ENCODE peak calls at places on chromosome 18, in eight cellular contexts. G is fibroblast of the aortic adventitia, E is mucosa of descending colon, M is uterus, U is right lobe of liver, T is tibial artery, H is breast epithelium, D is ovary. R is an unnamed sample.

GRCh38 chr18:24060644-24061043 is 46.1 kb downstream of the TTC39C start:
- DNase-seq in G (peak), E (no peak), M (no peak), U (no peak), T (no peak), H (no peak), D (no peak), R (peak)

GRCh38 chr18:61754039-61754583 is 138.7 kb downstream of the RNF152 start:
- DNase-seq in G (no peak), E (no peak), M (no peak), U (peak), T (no peak), H (no peak), D (no peak), R (no peak)

GRCh38 chr18:62588217-62588616 is 65.4 kb downstream of the ZCCHC2 start:
- DNase-seq in G (no peak), E (no peak), M (no peak), U (no peak), T (no peak), H (no peak), D (no peak), R (no peak)

GRCh38 chr18:31373641-31374040 is 2.9 kb upstream of the DSG4 start:
- DNase-seq in G (no peak), E (no peak), M (no peak), U (no peak), T (no peak), H (no peak), D (no peak), R (no peak)

GRCh38 chr18:2821695-2822094 is 25.1 kb upstream of the EMILIN2 start:
- DNase-seq in G (no peak), E (no peak), M (no peak), U (no peak), T (no peak), H (no peak), D (no peak), R (no peak)

GRCh38 chr18:30903566-30903965 is 139.0 kb downstream of the DSC3 start:
- DNase-seq in G (no peak), E (no peak), M (no peak), U (no peak), T (no peak), H (no peak), D (no peak), R (peak)

GRCh38 chr18:30358545-30358944 is 684.0 kb downstream of the DSC3 start:
- DNase-seq in G (peak), E (no peak), M (no peak), U (no peak), T (no peak), H (no peak), D (no peak), R (peak)

GRCh38 chr18:62521588-62521987 is 1.2 kb upstream of the ZCCHC2 start:
- DNase-seq in G (no peak), E (no peak), M (no peak), U (no peak), T (no peak), H (no peak), D (no peak), R (no peak)

GRCh38 chr18:22032392-22032961 is 136.9 kb upstream of the GATA6 start:
- DNase-seq in G (peak), E (no peak), M (peak), U (no peak), T (no peak), H (no peak), D (no peak), R (peak)

GRCh38 chr18:67232406-67232805 is 284.1 kb downstream of the DSEL start:
- DNase-seq in G (peak), E (no peak), M (no peak), U (no peak), T (no peak), H (no peak), D (no peak), R (peak)

GRCh38 chr18:26547302-26548143 is 830 bp downstream of the KCTD1 start:
- DNase-seq in G (peak), E (peak), M (peak), U (peak), T (peak), H (peak), D (peak), R (peak)

GRCh38 chr18:67239826-67240225 is 276.7 kb downstream of the DSEL start:
- DNase-seq in G (no peak), E (no peak), M (no peak), U (no peak), T (no peak), H (no peak), D (no peak), R (no peak)

GRCh38 chr18:3261393-3262233 is at the start of gene MYL12B:
- DNase-seq in G (peak), E (peak), M (peak), U (peak), T (peak), H (peak), D (peak), R (peak)

GRCh38 chr18:78647018-78647417 is 332.6 kb upstream of the SALL3 start:
- DNase-seq in G (no peak), E (no peak), M (no peak), U (no peak), T (no peak), H (no peak), D (no peak), R (no peak)

GRCh38 chr18:21187886-21188285 is 54.1 kb upstream of the GREB1L start:
- DNase-seq in G (no peak), E (no peak), M (no peak), U (no peak), T (no peak), H (no peak), D (no peak), R (no peak)

GRCh38 chr18:27839141-27839540 is 337.8 kb downstream of the CDH2 start:
- DNase-seq in G (peak), E (no peak), M (no peak), U (no peak), T (no peak), H (no peak), D (no peak), R (peak)

GRCh38 chr18:9731380-9731779 is 23.3 kb downstream of the RAB31 start:
- DNase-seq in G (peak), E (no peak), M (peak), U (peak), T (no peak), H (no peak), D (no peak), R (peak)

GRCh38 chr18:31970617-31971016 is 27.7 kb upstream of the TRAPPC8 start:
- DNase-seq in G (no peak), E (no peak), M (no peak), U (no peak), T (no peak), H (no peak), D (no peak), R (no peak)

GRCh38 chr18:58624011-58624410 is 4.9 kb downstream of the ALPK2 start:
- DNase-seq in G (peak), E (no peak), M (no peak), U (no peak), T (no peak), H (no peak), D (no peak), R (no peak)

GRCh38 chr18:36786686-36787085 is 42.1 kb downstream of the TPGS2 start:
- DNase-seq in G (peak), E (no peak), M (peak), U (no peak), T (peak), H (peak), D (peak), R (peak)

GRCh38 chr18:7272268-7273049 is 41.6 kb downstream of the LRRC30 start:
- DNase-seq in G (peak), E (peak), M (peak), U (peak), T (peak), H (peak), D (peak), R (peak)

GRCh38 chr18:35571138-35571537 is 10.4 kb upstream of the GALNT1 start:
- DNase-seq in G (no peak), E (no peak), M (no peak), U (no peak), T (no peak), H (no peak), D (no peak), R (peak)

GRCh38 chr18:45738660-45739059 is 14.7 kb downstream of the SLC14A1 start:
- DNase-seq in G (no peak), E (no peak), M (no peak), U (no peak), T (no peak), H (no peak), D (no peak), R (no peak)

GRCh38 chr18:76529433-76529811 is 34.4 kb upstream of the ZNF516 start:
- DNase-seq in G (no peak), E (no peak), M (no peak), U (no peak), T (no peak), H (no peak), D (no peak), R (no peak)
- H3K4me3 ChIP-seq in G (no peak), E (no peak), M (peak), U (no peak), T (no peak), H (peak), D (peak), R (peak)

DNA sequence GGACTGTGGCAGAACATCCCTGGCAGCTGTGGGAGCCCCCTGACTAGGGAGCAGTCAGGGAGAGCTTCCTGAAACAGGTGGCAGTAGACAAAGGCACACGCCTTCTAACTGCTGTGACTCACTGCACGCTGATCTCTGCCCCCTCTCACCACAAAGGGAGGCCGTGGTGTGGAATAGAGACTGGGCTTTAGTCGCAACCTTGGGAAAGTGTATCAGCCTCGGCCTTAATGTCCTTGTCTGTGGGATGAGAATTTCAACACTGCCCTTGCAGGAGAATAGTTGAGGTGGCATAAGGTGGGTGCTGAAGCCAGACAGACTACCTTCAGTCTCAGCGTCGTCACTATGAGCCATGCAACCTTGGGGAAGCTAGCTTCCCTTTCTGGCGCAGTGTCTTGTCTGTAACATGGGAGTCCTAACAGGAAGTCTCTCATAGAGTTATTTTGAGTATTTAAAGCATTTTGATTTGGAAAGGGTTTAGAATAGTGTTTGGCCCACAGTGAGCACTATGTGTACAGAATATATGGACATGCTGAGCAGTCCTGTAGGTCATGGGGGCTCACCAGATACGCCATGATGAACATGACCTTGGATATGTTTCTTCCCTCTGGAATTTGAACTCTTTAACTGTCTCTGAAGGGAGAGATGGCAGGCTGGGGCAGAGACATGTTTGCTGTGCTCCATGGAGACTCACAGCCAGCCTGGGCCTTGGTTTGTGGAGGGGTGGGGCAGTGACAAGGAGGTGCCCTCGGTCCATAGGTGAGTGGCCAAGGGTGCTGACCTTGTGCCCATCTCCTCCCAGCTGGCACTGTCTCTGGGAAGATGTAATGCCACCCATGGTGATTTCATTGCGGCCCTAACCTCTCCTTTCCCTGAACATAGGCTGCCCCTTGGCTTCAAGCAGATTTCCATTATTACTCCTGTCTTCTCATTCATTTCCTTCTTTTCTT is 29.5 kb upstream of the SMAD7 start:
- DNase-seq in G (no peak), E (no peak), M (no peak), U (no peak), T (no peak), H (no peak), D (no peak), R (no peak)
- TF ChIP-seq CTCF in G (no peak), E (no peak), M (no peak), U (no peak), T (no peak), H (no peak), D (no peak), R (no peak)

GRCh38 chr18:51044928-51045587 is 15.0 kb downstream of the SMAD4 start:
- DNase-seq in G (no peak), E (no peak), M (no peak), U (no peak), T (no peak), H (no peak), D (no peak), R (no peak)
- H3K4me3 ChIP-seq in G (no peak), E (no peak), M (no peak), U (peak), T (no peak), H (no peak), D (no peak), R (no peak)

DNA sequence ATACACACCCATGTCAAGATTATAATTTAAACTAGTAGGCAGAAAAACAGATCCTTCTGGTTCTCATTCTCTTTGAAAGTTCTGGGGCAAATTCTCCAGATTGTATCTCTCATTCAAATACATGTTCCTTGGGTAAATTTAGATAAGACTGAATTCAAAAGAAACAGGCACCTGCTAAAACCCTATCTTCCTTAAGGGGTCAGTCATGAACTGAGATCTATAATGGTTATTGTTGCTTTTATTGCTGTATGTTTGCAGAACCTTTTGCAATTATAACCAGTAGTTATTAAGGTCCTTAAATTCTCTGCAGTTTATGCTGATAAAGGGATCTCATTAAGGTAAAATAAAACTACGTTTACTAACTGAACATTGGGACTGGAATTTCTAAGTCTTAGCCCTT is 83.5 kb downstream of the MYO5B start:
- DNase-seq in G (no peak), E (no peak), M (no peak), U (no peak), T (no peak), H (no peak), D (no peak), R (no peak)
- TF ChIP-seq CTCF in G (no peak), E (peak), M (no peak), U (no peak), T (no peak), H (no peak), D (no peak), R (peak)

GRCh38 chr18:79980585-79980984 is 7.8 kb downstream of the TXNL4A start:
- DNase-seq in G (no peak), E (no peak), M (no peak), U (no peak), T (no peak), H (no peak), D (no peak), R (no peak)

GRCh38 chr18:79985172-79985571 is 3.2 kb downstream of the TXNL4A start:
- DNase-seq in G (no peak), E (no peak), M (no peak), U (no peak), T (no peak), H (no peak), D (no peak), R (no peak)

GRCh38 chr18:79982736-79983135 is 5.6 kb downstream of the TXNL4A start:
- DNase-seq in G (peak), E (no peak), M (no peak), U (no peak), T (no peak), H (peak), D (no peak), R (peak)

GRCh38 chr18:79983793-79984192 is 4.6 kb downstream of the TXNL4A start:
- DNase-seq in G (no peak), E (no peak), M (no peak), U (no peak), T (no peak), H (no peak), D (no peak), R (no peak)

GRCh38 chr18:79983253-79983652 is 5.1 kb downstream of the TXNL4A start:
- DNase-seq in G (peak), E (no peak), M (no peak), U (no peak), T (no peak), H (peak), D (no peak), R (no peak)
- H3K4me3 ChIP-seq in G (no peak), E (no peak), M (no peak), U (no peak), T (no peak), H (no peak), D (no peak), R (no peak)

GRCh38 chr18:34354351-34354750 is 129.6 kb upstream of the NOL4 start:
- DNase-seq in G (no peak), E (no peak), M (no peak), U (no peak), T (no peak), H (no peak), D (no peak), R (no peak)

GRCh38 chr18:34352385-34353163 is 127.9 kb upstream of the NOL4 start:
- DNase-seq in G (no peak), E (peak), M (no peak), U (no peak), T (no peak), H (no peak), D (no peak), R (peak)

GRCh38 chr18:34345738-34346137 is 121.0 kb upstream of the NOL4 start:
- DNase-seq in G (no peak), E (no peak), M (no peak), U (no peak), T (no peak), H (no peak), D (no peak), R (no peak)

GRCh38 chr18:34350778-34351177 is 126.1 kb upstream of the NOL4 start:
- DNase-seq in G (no peak), E (no peak), M (no peak), U (no peak), T (no peak), H (no peak), D (no peak), R (no peak)
- TF ChIP-seq CTCF in G (no peak), E (no peak), M (no peak), U (no peak), T (no peak), H (no peak), D (no peak), R (no peak)

DNA sequence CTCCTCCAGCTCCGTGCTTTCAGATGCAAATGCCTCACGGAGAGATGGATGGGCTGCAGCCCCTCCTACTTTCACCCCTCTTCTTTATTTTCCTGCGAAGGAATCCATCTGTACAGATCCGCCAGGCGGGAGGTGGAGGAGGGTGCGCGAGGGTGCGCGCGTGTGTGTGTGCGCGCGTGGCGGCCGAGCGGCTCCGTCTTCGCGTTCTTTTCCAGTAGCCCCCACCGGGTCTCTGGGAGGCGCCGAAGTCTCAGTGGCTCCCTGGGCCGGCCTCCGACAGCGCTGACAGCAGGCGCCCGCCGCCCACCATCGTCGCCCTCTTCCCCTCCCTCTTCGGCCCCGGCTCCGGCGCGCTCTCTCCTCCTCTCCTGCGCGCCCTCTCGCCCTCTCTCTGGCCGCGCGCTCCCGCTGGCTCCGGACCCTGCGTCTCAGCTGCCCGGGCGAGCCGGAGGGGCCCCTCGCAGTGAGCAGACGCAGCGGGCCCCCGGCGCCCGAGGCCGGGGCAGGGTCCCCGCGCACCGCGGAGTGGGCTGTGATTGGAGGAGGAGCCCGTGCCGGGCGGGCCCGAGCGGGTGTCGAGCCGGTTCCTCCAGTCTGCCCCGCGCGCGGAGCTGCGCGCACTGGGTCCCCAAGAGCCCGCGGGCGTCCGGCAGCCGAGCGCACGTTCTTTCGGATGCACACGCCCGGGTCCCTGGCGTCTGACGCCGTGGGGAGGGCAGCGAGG is at the start of gene CDH7:
- DNase-seq in G (no peak), E (no peak), M (no peak), U (no peak), T (no peak), H (no peak), D (no peak), R (no peak)
- H3K4me3 ChIP-seq in G (no peak), E (no peak), M (no peak), U (no peak), T (peak), H (peak), D (no peak), R (no peak)

GRCh38 chr18:56901919-56902318 is 245.0 kb upstream of the BOD1L2 start:
- DNase-seq in G (no peak), E (no peak), M (no peak), U (no peak), T (no peak), H (no peak), D (no peak), R (no peak)
- TF ChIP-seq CTCF in G (no peak), E (no peak), M (no peak), U (no peak), T (no peak), H (no peak), D (no peak), R (no peak)

DNA sequence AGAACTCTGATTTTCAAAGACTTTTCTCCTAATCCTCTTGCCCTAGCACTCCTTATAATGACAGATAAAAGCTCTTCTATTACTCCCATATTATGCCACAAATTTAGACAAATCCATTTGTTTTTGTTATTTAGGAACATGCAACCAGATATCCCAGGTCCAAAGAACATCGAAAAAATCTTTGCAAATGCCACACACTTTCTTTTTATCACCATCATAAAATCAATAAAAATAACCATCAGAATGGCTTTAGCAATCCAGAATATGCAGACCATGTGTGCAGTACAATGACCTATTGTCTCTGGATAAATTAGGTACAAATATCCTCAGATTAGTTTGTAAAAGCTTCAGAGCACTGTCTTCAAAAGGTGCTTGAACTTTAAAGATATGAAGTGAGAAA is 376.2 kb upstream of the TCF4 start:
- DNase-seq in G (no peak), E (no peak), M (no peak), U (no peak), T (no peak), H (no peak), D (no peak), R (no peak)
- H3K4me3 ChIP-seq in G (no peak), E (no peak), M (no peak), U (no peak), T (no peak), H (no peak), D (no peak), R (no peak)

R was measured in fibroblast of mammary gland.